ENCODE peak calls at places on chromosomes 2 and 18, in five cellular contexts. One of them, this sample, is unnamed.

GRCh38 chr2:168277276-168277675 is 29.9 kb upstream of the STK39 start:
- DNase-seq in sigmoid colon: no peak
- DNase-seq in HepG2: no peak
- DNase-seq in endothelial cell of umbilical vein: no peak
- DNase-seq in K562: no peak
- DNase-seq in this sample: no peak

GRCh38 chr2:193895226-193895625 is 1700.5 kb upstream of the TMEFF2 start:
- DNase-seq in sigmoid colon: no peak
- DNase-seq in HepG2: no peak
- DNase-seq in endothelial cell of umbilical vein: peak; percentile 17
- DNase-seq in K562: no peak
- DNase-seq in this sample: no peak

GRCh38 chr2:143205106-143205764 is 76.0 kb downstream of the ARHGAP15 start:
- DNase-seq in sigmoid colon: no peak
- DNase-seq in HepG2: peak; percentile 23
- DNase-seq in endothelial cell of umbilical vein: peak; percentile 4
- DNase-seq in K562: no peak
- DNase-seq in this sample: no peak

GRCh38 chr18:69974365-69974764 is 26.7 kb upstream of the CD226 start:
- DNase-seq in sigmoid colon: no peak
- DNase-seq in HepG2: peak; percentile 6
- DNase-seq in endothelial cell of umbilical vein: no peak
- DNase-seq in K562: no peak
- DNase-seq in this sample: no peak

GRCh38 chr2:165874445-165875039 is 79.0 kb downstream of the TTC21B start:
- DNase-seq in sigmoid colon: no peak
- DNase-seq in HepG2: peak; percentile 72
- DNase-seq in endothelial cell of umbilical vein: peak; percentile 65
- DNase-seq in K562: peak; percentile 36
- DNase-seq in this sample: no peak

GRCh38 chr2:12615509-12615908 is 101.2 kb upstream of the TRIB2 start:
- DNase-seq in sigmoid colon: no peak
- DNase-seq in HepG2: no peak
- DNase-seq in endothelial cell of umbilical vein: no peak
- DNase-seq in K562: no peak
- DNase-seq in this sample: no peak

GRCh38 chr2:216555274-216555673 is 56.6 kb downstream of the RPL37A start:
- DNase-seq in sigmoid colon: peak; percentile 86
- DNase-seq in HepG2: no peak
- DNase-seq in endothelial cell of umbilical vein: peak; percentile 42
- DNase-seq in K562: no peak
- DNase-seq in this sample: peak; percentile 34

GRCh38 chr2:168633200-168633599 is 169.2 kb upstream of the NOSTRIN start:
- DNase-seq in sigmoid colon: no peak
- DNase-seq in HepG2: no peak
- DNase-seq in endothelial cell of umbilical vein: no peak
- DNase-seq in K562: no peak
- DNase-seq in this sample: no peak

GRCh38 chr2:233901367-233901766 is 15.8 kb upstream of the TRPM8 start:
- DNase-seq in sigmoid colon: no peak
- DNase-seq in HepG2: no peak
- DNase-seq in endothelial cell of umbilical vein: no peak
- DNase-seq in K562: no peak
- DNase-seq in this sample: no peak

GRCh38 chr2:173191601-173192000 is 116.0 kb downstream of the MAP3K20 start:
- DNase-seq in sigmoid colon: no peak
- DNase-seq in HepG2: no peak
- DNase-seq in endothelial cell of umbilical vein: no peak
- DNase-seq in K562: no peak
- DNase-seq in this sample: no peak

GRCh38 chr2:130755234-130756040 is at the start of gene AMER3:
- DNase-seq in sigmoid colon: no peak
- DNase-seq in HepG2: no peak
- DNase-seq in endothelial cell of umbilical vein: no peak
- DNase-seq in K562: no peak
- DNase-seq in this sample: no peak

GRCh38 chr18:73707035-73707434 is 440.6 kb downstream of the FBXO15 start:
- DNase-seq in sigmoid colon: no peak
- DNase-seq in HepG2: no peak
- DNase-seq in endothelial cell of umbilical vein: no peak
- DNase-seq in K562: no peak
- DNase-seq in this sample: no peak

GRCh38 chr18:31546476-31546875 is 45.2 kb upstream of the TTR start:
- DNase-seq in sigmoid colon: no peak
- DNase-seq in HepG2: no peak
- DNase-seq in endothelial cell of umbilical vein: no peak
- DNase-seq in K562: no peak
- DNase-seq in this sample: no peak

GRCh38 chr2:74648009-74648443 is at the start of gene M1AP:
- DNase-seq in sigmoid colon: no peak
- DNase-seq in HepG2: no peak
- DNase-seq in endothelial cell of umbilical vein: no peak
- DNase-seq in K562: no peak
- DNase-seq in this sample: no peak

GRCh38 chr2:99868260-99868659 is 274.1 kb downstream of the AFF3 start:
- DNase-seq in sigmoid colon: no peak
- DNase-seq in HepG2: no peak
- DNase-seq in endothelial cell of umbilical vein: no peak
- DNase-seq in K562: no peak
- DNase-seq in this sample: no peak

GRCh38 chr18:21602302-21602592 is 1.7 kb upstream of the ESCO1 start:
- DNase-seq in sigmoid colon: no peak
- DNase-seq in HepG2: no peak
- DNase-seq in endothelial cell of umbilical vein: no peak
- DNase-seq in K562: no peak
- DNase-seq in this sample: no peak

GRCh38 chr2:71156531-71156930 is 26.1 kb downstream of the MPHOSPH10 start:
- DNase-seq in sigmoid colon: peak; percentile 68
- DNase-seq in HepG2: no peak
- DNase-seq in endothelial cell of umbilical vein: no peak
- DNase-seq in K562: no peak
- DNase-seq in this sample: no peak

GRCh38 chr2:221042926-221043325 is 529.2 kb downstream of the EPHA4 start:
- DNase-seq in sigmoid colon: no peak
- DNase-seq in HepG2: no peak
- DNase-seq in endothelial cell of umbilical vein: no peak
- DNase-seq in K562: no peak
- DNase-seq in this sample: no peak

GRCh38 chr2:232368311-232368731 is 10.2 kb upstream of the ALPP start:
- DNase-seq in sigmoid colon: peak; percentile 53
- DNase-seq in HepG2: no peak
- DNase-seq in endothelial cell of umbilical vein: no peak
- DNase-seq in K562: no peak
- DNase-seq in this sample: no peak

GRCh38 chr2:28206786-28207185 is 185.9 kb upstream of the FOSL2 start:
- DNase-seq in sigmoid colon: no peak
- DNase-seq in HepG2: no peak
- DNase-seq in endothelial cell of umbilical vein: peak; percentile 76
- DNase-seq in K562: no peak
- DNase-seq in this sample: no peak

GRCh38 chr2:133716166-133716565 is 147.9 kb upstream of the NCKAP5 start:
- DNase-seq in sigmoid colon: no peak
- DNase-seq in HepG2: no peak
- DNase-seq in endothelial cell of umbilical vein: no peak
- DNase-seq in K562: no peak
- DNase-seq in this sample: no peak

GRCh38 chr2:128313076-128313836 is 5.4 kb downstream of the HS6ST1 start:
- DNase-seq in sigmoid colon: peak; percentile 65
- DNase-seq in HepG2: no peak
- DNase-seq in endothelial cell of umbilical vein: no peak
- DNase-seq in K562: no peak
- DNase-seq in this sample: no peak

GRCh38 chr18:22032392-22032961 is 136.9 kb upstream of the GATA6 start:
- DNase-seq in sigmoid colon: no peak
- DNase-seq in HepG2: peak; percentile 79
- DNase-seq in endothelial cell of umbilical vein: peak; percentile 63
- DNase-seq in K562: no peak
- DNase-seq in this sample: peak; percentile 20

GRCh38 chr2:63581266-63581961 is 6.9 kb downstream of the WDPCP start:
- DNase-seq in sigmoid colon: no peak
- DNase-seq in HepG2: no peak
- DNase-seq in endothelial cell of umbilical vein: peak; percentile 66
- DNase-seq in K562: no peak
- DNase-seq in this sample: no peak

GRCh38 chr2:207129821-207130220 is 35.9 kb downstream of the KLF7 start:
- DNase-seq in sigmoid colon: no peak
- DNase-seq in HepG2: no peak
- DNase-seq in endothelial cell of umbilical vein: no peak
- DNase-seq in K562: no peak
- DNase-seq in this sample: no peak

GRCh38 chr2:8578335-8579244 is 103.3 kb upstream of the ID2 start:
- DNase-seq in sigmoid colon: peak; percentile 57
- DNase-seq in HepG2: no peak
- DNase-seq in endothelial cell of umbilical vein: no peak
- DNase-seq in K562: no peak
- DNase-seq in this sample: no peak

DNA sequence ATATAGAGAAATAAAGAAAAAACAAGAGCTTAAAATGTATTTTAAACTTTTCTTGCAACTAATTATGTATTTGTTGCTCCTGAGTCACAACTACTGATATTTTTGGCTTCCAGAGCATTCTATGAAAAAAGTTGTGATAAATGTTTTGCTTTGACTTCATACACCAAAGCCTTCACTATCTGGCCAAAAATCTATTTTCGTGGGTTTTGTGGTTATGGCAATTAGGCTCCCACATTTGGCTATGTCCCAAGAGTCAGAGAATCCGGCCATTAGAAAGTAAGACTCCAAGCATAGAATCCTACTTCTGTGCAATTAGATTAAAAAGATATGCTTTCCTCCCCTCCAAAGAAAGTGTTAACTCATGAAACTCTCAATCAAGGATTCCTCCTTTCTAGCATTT is 1456.1 kb upstream of the ACVR2A start:
- DNase-seq in sigmoid colon: no peak
- DNase-seq in HepG2: no peak
- DNase-seq in endothelial cell of umbilical vein: no peak
- DNase-seq in K562: no peak
- DNase-seq in this sample: no peak
- TF ChIP-seq POLR2AphosphoS5 in sigmoid colon: no peak
- TF ChIP-seq POLR2AphosphoS5 in HepG2: no peak
- TF ChIP-seq POLR2AphosphoS5 in endothelial cell of umbilical vein: no peak
- TF ChIP-seq POLR2AphosphoS5 in K562: no peak
- TF ChIP-seq POLR2AphosphoS5 in this sample: no peak

DNA sequence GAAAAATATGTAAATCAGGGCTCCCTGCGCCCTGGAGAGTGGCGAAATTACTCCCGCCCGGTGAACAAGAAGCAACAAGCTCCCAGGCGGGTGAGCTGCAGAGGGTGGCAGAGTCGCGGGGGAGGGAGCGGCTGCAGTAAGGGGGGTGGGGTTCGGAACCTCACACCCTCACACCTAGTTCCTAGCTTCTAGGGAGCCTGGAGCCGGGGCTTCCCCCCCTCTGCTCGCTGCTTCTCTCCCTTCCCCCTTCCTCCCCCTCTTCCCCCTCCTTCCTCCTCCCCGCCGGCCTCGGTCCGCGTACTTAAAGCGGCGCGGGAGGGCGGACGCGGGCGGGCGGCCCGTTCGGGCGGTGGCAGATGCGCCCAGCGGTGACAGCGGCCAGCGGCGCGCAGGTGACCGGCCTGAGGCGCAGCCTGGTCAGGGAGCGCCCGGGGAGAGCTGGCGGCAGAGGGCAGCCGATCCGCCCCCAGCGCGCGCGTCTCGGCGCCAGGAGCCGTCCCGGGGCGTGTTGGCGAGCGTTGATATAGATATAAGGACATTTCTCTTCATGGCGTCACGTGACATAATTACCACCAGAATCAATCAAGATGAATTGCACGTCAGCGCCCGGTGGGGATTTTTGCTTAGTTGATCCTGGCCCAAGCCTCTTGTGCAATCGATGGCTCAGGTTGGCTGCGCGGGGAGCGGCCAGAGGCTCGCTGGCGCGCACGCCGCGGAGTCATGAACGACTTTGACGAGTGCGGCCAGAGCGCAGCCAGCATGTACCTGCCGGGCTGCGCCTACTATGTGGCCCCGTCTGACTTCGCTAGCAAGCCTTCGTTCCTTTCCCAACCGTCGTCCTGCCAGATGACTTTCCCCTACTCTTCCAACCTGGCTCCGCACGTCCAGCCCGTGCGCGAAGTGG is at the start of gene HOXD11:
- DNase-seq in sigmoid colon: peak; percentile 92
- DNase-seq in HepG2: no peak
- DNase-seq in endothelial cell of umbilical vein: peak; percentile 17
- DNase-seq in K562: no peak
- DNase-seq in this sample: peak; percentile 66
- H3K9me3 ChIP-seq in sigmoid colon: no peaks in the 10 kb centered on the region
- H3K9me3 ChIP-seq in HepG2: no peaks in the 10 kb centered on the region
- H3K9me3 ChIP-seq in endothelial cell of umbilical vein: no peaks in the 10 kb centered on the region
- H3K9me3 ChIP-seq in K562: no peaks in the 10 kb centered on the region
- H3K9me3 ChIP-seq in this sample: no peaks in the 10 kb centered on the region

GRCh38 chr2:121210691-121211090 is 74.3 kb downstream of the TFCP2L1 start:
- DNase-seq in sigmoid colon: no peak
- DNase-seq in HepG2: no peak
- DNase-seq in endothelial cell of umbilical vein: no peak
- DNase-seq in K562: peak; percentile 15
- DNase-seq in this sample: peak; percentile 82
- TF ChIP-seq POLR2AphosphoS5 in sigmoid colon: no peak
- TF ChIP-seq POLR2AphosphoS5 in HepG2: no peak
- TF ChIP-seq POLR2AphosphoS5 in endothelial cell of umbilical vein: no peak
- TF ChIP-seq POLR2AphosphoS5 in K562: no peak
- TF ChIP-seq POLR2AphosphoS5 in this sample: no peak

GRCh38 chr18:77248873-77249582 is 620 bp upstream of the GALR1 start:
- DNase-seq in sigmoid colon: no peak
- DNase-seq in HepG2: no peak
- DNase-seq in endothelial cell of umbilical vein: no peak
- DNase-seq in K562: no peak
- DNase-seq in this sample: no peak
- H3K9me3 ChIP-seq in sigmoid colon: no peaks in the 10 kb centered on the region
- H3K9me3 ChIP-seq in HepG2: no peaks in the 10 kb centered on the region
- H3K9me3 ChIP-seq in endothelial cell of umbilical vein: no peaks in the 10 kb centered on the region
- H3K9me3 ChIP-seq in K562: no peaks in the 10 kb centered on the region
- H3K9me3 ChIP-seq in this sample: no peaks in the 10 kb centered on the region

GRCh38 chr2:24511894-24512293 is 20.8 kb downstream of the NCOA1 start:
- DNase-seq in sigmoid colon: no peak
- DNase-seq in HepG2: no peak
- DNase-seq in endothelial cell of umbilical vein: no peak
- DNase-seq in K562: no peak
- DNase-seq in this sample: no peak

GRCh38 chr2:24507511-24507910 is 16.5 kb downstream of the NCOA1 start:
- DNase-seq in sigmoid colon: no peak
- DNase-seq in HepG2: no peak
- DNase-seq in endothelial cell of umbilical vein: peak; percentile 48
- DNase-seq in K562: no peak
- DNase-seq in this sample: no peak

GRCh38 chr2:24509425-24509824 is 18.4 kb downstream of the NCOA1 start:
- DNase-seq in sigmoid colon: no peak
- DNase-seq in HepG2: no peak
- DNase-seq in endothelial cell of umbilical vein: no peak
- DNase-seq in K562: no peak
- DNase-seq in this sample: no peak

GRCh38 chr2:24509840-24510239 is 18.8 kb downstream of the NCOA1 start:
- DNase-seq in sigmoid colon: no peak
- DNase-seq in HepG2: no peak
- DNase-seq in endothelial cell of umbilical vein: no peak
- DNase-seq in K562: no peak
- DNase-seq in this sample: no peak

GRCh38 chr2:24508878-24509277 is 17.8 kb downstream of the NCOA1 start:
- DNase-seq in sigmoid colon: no peak
- DNase-seq in HepG2: no peak
- DNase-seq in endothelial cell of umbilical vein: no peak
- DNase-seq in K562: no peak
- DNase-seq in this sample: no peak
- TF ChIP-seq POLR2AphosphoS5 in sigmoid colon: no peak
- TF ChIP-seq POLR2AphosphoS5 in HepG2: no peak
- TF ChIP-seq POLR2AphosphoS5 in endothelial cell of umbilical vein: no peak
- TF ChIP-seq POLR2AphosphoS5 in K562: no peak
- TF ChIP-seq POLR2AphosphoS5 in this sample: no peak

This sample was measured in transverse colon.